ENCODE peak calls at places on chromosome 16, in seven cellular contexts. O, P, W, A, H, D and Z are unnamed samples. For H3K4me1, the result is how much of the 10 kb centered on the place peaks cover.

GRCh38 chr16:58127033-58127556 is 2.1 kb downstream of the CFAP20 start:
- DNase-seq in P (no peak), H (no peak), W (no peak), A (peak), O (no peak), D (no peak), Z (peak)

GRCh38 chr16:2799852-2800226 is 1.6 kb downstream of the PRSS41 start:
- DNase-seq in P (no peak), W (no peak), H (peak), A (no peak), O (no peak), D (no peak), Z (no peak)

GRCh38 chr16:89576173-89577054 is 856 bp downstream of the CPNE7 start:
- DNase-seq in W (no peak), O (no peak), A (no peak), H (no peak), D (no peak), P (no peak), Z (no peak)

GRCh38 chr16:11972128-11972527 is 4.4 kb upstream of the SNX29 start:
- DNase-seq in W (no peak), A (peak), O (no peak), P (no peak), D (no peak), H (no peak), Z (no peak)

GRCh38 chr16:87707097-87707496 is 58.7 kb downstream of the KLHDC4 start:
- DNase-seq in O (no peak), D (no peak), A (no peak), W (no peak), P (no peak), H (no peak), Z (no peak)

GRCh38 chr16:62755938-62756337 is 719.7 kb upstream of the CDH8 start:
- DNase-seq in O (no peak), H (no peak), D (no peak), P (no peak), W (no peak), A (no peak), Z (no peak)

GRCh38 chr16:54281535-54282201 is 4.9 kb downstream of the IRX3 start:
- DNase-seq in D (no peak), O (no peak), W (no peak), H (no peak), P (no peak), A (no peak), Z (no peak)

GRCh38 chr16:56354746-56355145 is 70.6 kb downstream of the AMFR start:
- DNase-seq in O (no peak), A (no peak), D (peak), H (peak), W (no peak), P (no peak), Z (peak)

GRCh38 chr16:77974883-77975282 is 47.5 kb upstream of the CLEC3A start:
- DNase-seq in H (no peak), W (no peak), A (no peak), O (no peak), P (no peak), D (no peak), Z (no peak)

GRCh38 chr16:19607610-19608280 is 52.2 kb downstream of the VPS35L start:
- DNase-seq in O (no peak), D (no peak), A (no peak), P (no peak), H (no peak), W (no peak), Z (no peak)

GRCh38 chr16:57479422-57480126 is 6.7 kb downstream of the DOK4 start:
- DNase-seq in W (no peak), O (no peak), P (no peak), A (peak), D (no peak), H (peak), Z (peak)

GRCh38 chr16:71627631-71628236 is 1.8 kb downstream of the MARVELD3 start:
- DNase-seq in P (no peak), D (no peak), O (no peak), W (no peak), A (peak), H (no peak), Z (no peak)

GRCh38 chr16:72501739-72502653 is 330.0 kb upstream of the PMFBP1 start:
- DNase-seq in W (no peak), P (no peak), H (peak), A (peak), O (peak), D (peak), Z (peak)

GRCh38 chr16:15785386-15786059 is 71.3 kb downstream of the MYH11 start:
- DNase-seq in H (no peak), O (no peak), P (peak), W (no peak), D (no peak), A (no peak), Z (no peak)

GRCh38 chr16:50478773-50479149 is 69.4 kb upstream of the NKD1 start:
- DNase-seq in O (no peak), A (peak), W (no peak), D (no peak), P (no peak), H (peak), Z (no peak)

GRCh38 chr16:20866161-20866772 is 33.9 kb downstream of the DCUN1D3 start:
- DNase-seq in A (peak), H (peak), P (peak), D (no peak), O (peak), W (no peak), Z (no peak)

GRCh38 chr16:67860589-67861398 is 12.1 kb upstream of the EDC4 start:
- DNase-seq in D (no peak), A (no peak), O (no peak), P (no peak), H (no peak), W (no peak), Z (no peak)

GRCh38 chr16:4450921-4451619 is 23.4 kb downstream of the NMRAL1 start:
- DNase-seq in A (no peak), P (peak), O (no peak), H (no peak), D (no peak), W (no peak), Z (no peak)

GRCh38 chr16:15542734-15543347 is 100.1 kb downstream of the MARF1 start:
- DNase-seq in O (no peak), H (no peak), W (no peak), A (no peak), P (no peak), D (no peak), Z (no peak)

GRCh38 chr16:74999683-75000480 is 1.1 kb downstream of the ZNRF1 start:
- DNase-seq in P (peak), W (no peak), H (peak), D (no peak), O (no peak), A (peak), Z (peak)

GRCh38 chr16:86697715-86698114 is 119.4 kb downstream of the FOXL1 start:
- DNase-seq in O (no peak), H (no peak), P (no peak), W (no peak), D (no peak), A (no peak), Z (no peak)

GRCh38 chr16:88911148-88911945 is 44.9 kb upstream of the PABPN1L start:
- DNase-seq in D (no peak), A (no peak), P (no peak), O (no peak), W (no peak), H (no peak), Z (no peak)

GRCh38 chr16:77376358-77376757 is 58.5 kb downstream of the ADAMTS18 start:
- DNase-seq in P (no peak), A (no peak), O (no peak), W (no peak), H (no peak), D (no peak), Z (no peak)

GRCh38 chr16:85613609-85614337 is 651 bp downstream of the GSE1 start:
- DNase-seq in W (no peak), A (peak), H (peak), O (no peak), P (peak), D (peak), Z (peak)

GRCh38 chr16:30356401-30357084 is 1.4 kb upstream of the CD2BP2 start:
- DNase-seq in H (no peak), O (no peak), W (no peak), A (no peak), D (no peak), P (no peak), Z (peak)

GRCh38 chr16:30927789-30928378 is 4.5 kb downstream of the FBXL19 start:
- DNase-seq in D (no peak), A (peak), H (no peak), W (no peak), O (peak), P (peak), Z (peak)

GRCh38 chr16:57127037-57127763 is 34.8 kb downstream of the CPNE2 start:
- DNase-seq in D (no peak), P (no peak), A (no peak), O (no peak), W (no peak), H (no peak), Z (no peak)

GRCh38 chr16:48862087-48862532 is 252.1 kb upstream of the N4BP1 start:
- DNase-seq in A (no peak), D (no peak), W (no peak), P (no peak), O (peak), H (no peak), Z (no peak)
- TF ChIP-seq POLR2A in A (no peak), D (no peak), W (no peak), P (no peak), O (no peak), H (no peak), Z (no peak)

GRCh38 chr16:53085539-53086450 is 31.0 kb downstream of the CHD9 start:
- DNase-seq in A (no peak), O (no peak), P (no peak), D (no peak), W (no peak), H (no peak), Z (no peak)
- H3K4me1 ChIP-seq in A (under half), O (under half), P (half or more), D (half or more), W (half or more), H (half or more), Z (under half)

GRCh38 chr16:22419908-22420307 is 45.5 kb upstream of the CDR2 start:
- DNase-seq in D (no peak), A (no peak), O (no peak), H (no peak), P (no peak), W (no peak), Z (no peak)
- TF ChIP-seq CTCF in D (no peak), A (no peak), O (no peak), H (no peak), P (no peak), W (no peak), Z (no peak)

DNA sequence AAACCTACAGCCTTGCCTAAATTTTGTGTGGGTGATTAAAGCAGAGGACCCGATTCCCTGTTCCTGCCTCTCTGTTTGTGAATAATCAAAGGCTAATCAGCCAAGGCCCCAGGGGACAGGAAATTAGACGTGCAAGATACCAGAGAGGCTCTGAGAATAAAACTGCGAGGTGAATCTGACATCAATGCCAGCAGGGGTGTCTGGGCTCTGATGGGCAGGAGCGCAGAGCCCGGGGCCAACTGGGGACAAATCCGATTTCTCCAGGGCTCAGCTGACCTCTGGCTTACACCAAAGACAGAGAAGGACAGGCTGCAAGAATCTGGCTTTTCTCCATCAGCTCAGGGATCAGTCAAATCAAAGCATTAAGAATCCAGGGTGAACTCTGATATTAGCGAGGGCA is 174.3 kb downstream of the XYLT1 start:
- DNase-seq in P (peak), A (no peak), W (no peak), D (no peak), O (no peak), H (no peak), Z (no peak)
- TF ChIP-seq POLR2A in P (no peak), A (no peak), W (no peak), D (no peak), O (no peak), H (no peak), Z (no peak)

GRCh38 chr16:8952281-8952751 is 11.4 kb downstream of the USP7 start:
- DNase-seq in A (peak), W (no peak), P (no peak), H (no peak), D (no peak), O (no peak), Z (no peak)

GRCh38 chr16:8950580-8951077 is 13.1 kb downstream of the USP7 start:
- DNase-seq in W (no peak), O (no peak), A (no peak), P (no peak), H (no peak), D (no peak), Z (no peak)

GRCh38 chr16:8955828-8956227 is 7.9 kb downstream of the USP7 start:
- DNase-seq in W (no peak), H (no peak), D (no peak), P (no peak), O (no peak), A (no peak), Z (no peak)

GRCh38 chr16:8951447-8952280 is 12.0 kb downstream of the USP7 start:
- DNase-seq in H (no peak), A (no peak), W (no peak), O (no peak), P (no peak), D (no peak), Z (no peak)

DNA sequence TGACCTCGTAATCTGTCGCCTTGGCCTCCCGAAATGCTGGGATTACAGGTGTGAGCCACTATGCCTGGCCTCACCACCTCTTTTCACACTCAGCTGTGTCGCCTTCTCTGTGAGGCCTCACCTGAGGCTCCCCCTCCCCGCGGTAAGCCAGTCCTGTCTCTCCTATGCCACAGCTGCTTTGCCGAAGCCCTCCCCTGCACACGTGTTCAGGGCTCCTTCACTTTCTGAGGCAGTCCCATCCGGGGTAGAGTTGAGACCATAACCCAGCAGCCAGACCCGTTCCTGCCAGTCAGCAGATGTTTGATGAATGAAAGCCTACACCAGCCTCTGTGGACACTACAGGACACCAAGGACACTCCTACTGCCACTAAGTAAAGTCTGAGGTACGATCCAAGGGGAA is 10.6 kb downstream of the USP7 start:
- DNase-seq in W (no peak), O (no peak), P (no peak), A (no peak), H (no peak), D (no peak), Z (no peak)
- H3K4me1 ChIP-seq in W (under half), O (under half), P (half or more), A (half or more), H (half or more), D (half or more), Z (under half)

GRCh38 chr16:1429026-1429425 is 1.9 kb upstream of the PERCC1 start:
- DNase-seq in D (no peak), P (no peak), A (no peak), W (no peak), H (no peak), O (no peak), Z (no peak)

GRCh38 chr16:1429631-1430030 is 1.2 kb upstream of the PERCC1 start:
- DNase-seq in A (no peak), D (no peak), W (no peak), H (no peak), O (no peak), P (no peak), Z (no peak)

GRCh38 chr16:1427473-1428461 is 3.1 kb upstream of the PERCC1 start:
- DNase-seq in W (no peak), P (no peak), H (no peak), D (no peak), A (no peak), O (no peak), Z (no peak)

GRCh38 chr16:1426734-1427451 is 4.0 kb upstream of the PERCC1 start:
- DNase-seq in O (no peak), A (no peak), P (no peak), H (no peak), D (no peak), W (no peak), Z (no peak)

DNA sequence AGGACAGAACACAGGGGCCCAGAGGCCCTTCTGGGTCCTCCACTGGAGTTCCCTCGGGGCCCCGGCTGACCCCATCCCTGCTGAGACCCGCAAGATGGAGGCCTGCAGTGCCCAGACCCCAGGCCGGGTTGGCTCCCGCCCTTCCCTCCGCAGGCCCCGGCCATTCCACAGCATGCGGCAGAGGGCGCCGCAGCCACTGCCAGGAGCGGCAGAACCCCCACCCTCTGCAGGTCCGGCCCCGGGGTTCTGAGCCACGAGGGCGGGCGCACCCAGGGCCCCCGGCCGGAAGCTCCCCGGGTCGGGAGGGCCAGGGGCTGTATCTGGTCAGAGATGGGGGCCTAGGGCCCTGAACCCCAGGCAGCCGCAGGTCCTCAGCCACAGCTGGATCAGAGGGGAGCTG is 2.4 kb upstream of the PERCC1 start:
- DNase-seq in W (no peak), O (no peak), P (no peak), H (no peak), A (no peak), D (no peak), Z (no peak)
- TF ChIP-seq CTCF in W (peak), O (peak), P (peak), H (no peak), A (no peak), D (no peak), Z (no peak)

GRCh38 chr16:84595052-84595481 is 22.8 kb downstream of the COTL1 start:
- DNase-seq in O (no peak), H (peak), P (no peak), D (no peak), W (no peak), A (peak), Z (no peak)
- TF ChIP-seq POLR2A in O (no peak), H (no peak), P (no peak), D (no peak), W (no peak), A (no peak), Z (no peak)

DNA sequence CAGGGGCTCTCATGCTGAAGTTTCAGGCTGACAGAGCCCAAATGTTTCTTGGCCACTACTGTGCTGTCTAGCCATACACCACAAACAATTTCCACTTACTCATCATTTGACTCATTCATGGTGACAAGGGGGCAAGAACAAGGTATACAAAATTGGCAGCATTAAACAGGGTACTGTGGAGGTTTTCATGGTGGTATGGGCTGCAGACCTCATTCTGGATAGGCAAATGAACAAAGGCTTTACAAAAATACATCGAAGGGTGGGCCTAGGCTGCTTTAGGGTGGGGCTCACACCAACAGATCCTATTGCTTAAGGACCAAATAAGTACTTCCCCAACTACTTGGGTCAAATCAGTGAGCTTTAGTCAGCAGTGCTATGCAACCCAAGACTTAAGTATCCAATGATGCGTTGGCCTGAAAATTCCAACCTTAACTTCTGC is 53.0 kb downstream of the N4BP1 start:
- DNase-seq in O (peak), P (no peak), A (no peak), D (no peak), W (no peak), H (no peak), Z (no peak)
- H3K4me1 ChIP-seq in O (under half), P (half or more), A (under half), D (half or more), W (under half), H (half or more), Z (under half)